ENCODE peak calls at places on chromosome 6, in four cellular contexts. K, J, T and O are unnamed samples.
A peak's percentile ranks its signal among the peaks of the same experiment; 100 is the strongest.

GRCh38 chr6:124881898-124882579 is 80.2 kb upstream of the RNF217 start:
- DNase-seq in K (no peak), J (no peak), T (no peak), O (no peak)

GRCh38 chr6:90432408-90432775 is 135.7 kb upstream of the BACH2 start:
- DNase-seq in K (no peak), J (no peak), T (no peak), O (no peak)

GRCh38 chr6:7647504-7647903 is 57.5 kb downstream of the SNRNP48 start:
- DNase-seq in K (peak; percentile 11), J (peak; percentile 19), T (no peak), O (no peak)

GRCh38 chr6:109348246-109348645 is 34.0 kb downstream of the CD164 start:
- DNase-seq in K (no peak), J (no peak), T (no peak), O (no peak)

GRCh38 chr6:68876792-68877493 is 241.9 kb downstream of the ADGRB3 start:
- DNase-seq in K (no peak), J (no peak), T (no peak), O (peak; percentile 3)

GRCh38 chr6:1240766-1241165 is 71.1 kb upstream of the FOXQ1 start:
- DNase-seq in K (no peak), J (no peak), T (no peak), O (no peak)

GRCh38 chr6:26199057-26199772 is 112.0 kb downstream of the HFE start:
- DNase-seq in K (peak; percentile 77), J (peak; percentile 99), T (peak; percentile 83), O (peak; percentile 97)

GRCh38 chr6:162344935-162345599 is 382.5 kb downstream of the PRKN start:
- DNase-seq in K (no peak), J (no peak), T (no peak), O (no peak)

GRCh38 chr6:16694789-16695188 is 66.5 kb downstream of the ATXN1 start:
- DNase-seq in K (no peak), J (no peak), T (no peak), O (no peak)

GRCh38 chr6:83250235-83250634 is 57.1 kb downstream of the RWDD2A start:
- DNase-seq in K (no peak), J (no peak), T (no peak), O (peak; percentile 5)

GRCh38 chr6:31132806-31133205 is 6.1 kb downstream of the PSORS1C2 start:
- DNase-seq in K (no peak), J (no peak), T (no peak), O (no peak)

GRCh38 chr6:17998003-17998402 is 10.6 kb upstream of the KIF13A start:
- DNase-seq in K (no peak), J (no peak), T (no peak), O (no peak)

GRCh38 chr6:34055223-34055933 is 90.5 kb downstream of the GRM4 start:
- DNase-seq in K (peak; percentile 92), J (no peak), T (peak; percentile 87), O (peak; percentile 60)

GRCh38 chr6:56595490-56596122 is 47.1 kb downstream of the DST start:
- DNase-seq in K (peak; percentile 10), J (peak; percentile 31), T (peak; percentile 52), O (peak; percentile 43)

GRCh38 chr6:163169521-163169920 is 245.0 kb upstream of the QKI start:
- DNase-seq in K (no peak), J (no peak), T (no peak), O (no peak)

GRCh38 chr6:126182650-126183311 is 157.1 kb upstream of the CENPW start:
- DNase-seq in K (no peak), J (peak; percentile 26), T (no peak), O (peak; percentile 83)

GRCh38 chr6:79189760-79190159 is 44.7 kb downstream of the HMGN3 start:
- DNase-seq in K (no peak), J (no peak), T (no peak), O (no peak)

GRCh38 chr6:13528232-13528631 is 40.8 kb upstream of the GFOD1 start:
- DNase-seq in K (no peak), J (no peak), T (no peak), O (no peak)

GRCh38 chr6:42898891-42899361 is 16.9 kb upstream of the PTCRA start:
- DNase-seq in K (peak; percentile 36), J (no peak), T (peak; percentile 88), O (peak; percentile 74)

GRCh38 chr6:108464506-108465084 is 96.1 kb upstream of the FOXO3 start:
- DNase-seq in K (no peak), J (no peak), T (no peak), O (peak; percentile 73)

GRCh38 chr6:88491266-88491665 is 325.1 kb upstream of the CNR1 start:
- DNase-seq in K (no peak), J (no peak), T (no peak), O (no peak)

GRCh38 chr6:154509421-154510143 is 903 bp downstream of the CNKSR3 start:
- DNase-seq in K (peak; percentile 71), J (no peak), T (peak; percentile 85), O (peak; percentile 44)

DNA sequence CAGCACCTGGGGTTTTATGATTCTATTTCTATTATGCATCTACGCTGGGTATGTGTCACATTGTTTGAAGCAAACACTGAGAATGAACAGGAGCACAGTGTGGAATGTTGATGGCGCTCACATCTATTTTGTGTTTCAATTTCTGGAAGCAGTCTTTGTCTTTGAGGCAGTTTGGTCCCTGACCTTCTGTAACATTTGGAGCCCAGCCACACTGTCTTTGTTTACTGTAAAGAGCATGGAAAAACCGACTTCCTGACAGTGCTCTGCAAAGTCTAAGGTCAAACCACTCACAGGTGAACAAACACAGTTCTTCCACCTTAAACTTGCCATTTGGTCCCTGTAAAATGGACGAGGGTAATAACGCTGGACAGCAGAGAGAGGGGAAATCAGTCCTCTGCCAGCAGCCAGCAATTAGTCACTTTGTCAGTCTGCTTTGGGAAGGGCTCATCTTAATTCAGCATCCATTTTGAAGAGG is 155.5 kb downstream of the PRL start:
- DNase-seq in K (no peak), J (no peak), T (no peak), O (peak; percentile 74)
- TF ChIP-seq POLR2AphosphoS5 in K (no peak), J (no peak), T (no peak), O (no peak)

GRCh38 chr6:136788069-136788902 is 4.0 kb downstream of the MAP3K5 start:
- DNase-seq in K (no peak), J (no peak), T (no peak), O (no peak)
- TF ChIP-seq TCF12 in K (peak; percentile 52), J (no peak), T (no peak), O (no peak)

GRCh38 chr6:159777240-159777904 is 12.0 kb downstream of the TCP1 start:
- DNase-seq in K (no peak), J (no peak), T (no peak), O (no peak)
- TF ChIP-seq POLR2AphosphoS5 in K (no peak), J (peak; percentile 54), T (no peak), O (no peak)

GRCh38 chr6:134028438-134028837 is 24.0 kb downstream of the SLC2A12 start:
- DNase-seq in K (no peak), J (no peak), T (no peak), O (no peak)

GRCh38 chr6:134026597-134026996 is 25.8 kb downstream of the SLC2A12 start:
- DNase-seq in K (no peak), J (no peak), T (no peak), O (no peak)

GRCh38 chr6:134031696-134032255 is 20.6 kb downstream of the SLC2A12 start:
- DNase-seq in K (no peak), J (no peak), T (no peak), O (no peak)

GRCh38 chr6:134034478-134034877 is 17.9 kb downstream of the SLC2A12 start:
- DNase-seq in K (no peak), J (no peak), T (no peak), O (no peak)

GRCh38 chr6:134029495-134030455 is 22.6 kb downstream of the SLC2A12 start:
- DNase-seq in K (peak; percentile 13), J (no peak), T (no peak), O (no peak)
- TF ChIP-seq TCF12 in K (peak; percentile 84), J (no peak), T (no peak), O (no peak)

GRCh38 chr6:114280239-114280982 is 62.4 kb downstream of the HS3ST5 start:
- DNase-seq in K (no peak), J (no peak), T (no peak), O (no peak)

GRCh38 chr6:114282268-114282667 is 60.6 kb downstream of the HS3ST5 start:
- DNase-seq in K (no peak), J (no peak), T (no peak), O (no peak)

GRCh38 chr6:114284281-114284680 is 58.5 kb downstream of the HS3ST5 start:
- DNase-seq in K (no peak), J (no peak), T (no peak), O (no peak)

GRCh38 chr6:114277220-114277619 is 65.6 kb downstream of the HS3ST5 start:
- DNase-seq in K (no peak), J (no peak), T (no peak), O (no peak)

GRCh38 chr6:114281496-114281895 is 61.3 kb downstream of the HS3ST5 start:
- DNase-seq in K (no peak), J (no peak), T (no peak), O (no peak)
- TF ChIP-seq POLR2AphosphoS5 in K (no peak), J (no peak), T (no peak), O (no peak)

DNA sequence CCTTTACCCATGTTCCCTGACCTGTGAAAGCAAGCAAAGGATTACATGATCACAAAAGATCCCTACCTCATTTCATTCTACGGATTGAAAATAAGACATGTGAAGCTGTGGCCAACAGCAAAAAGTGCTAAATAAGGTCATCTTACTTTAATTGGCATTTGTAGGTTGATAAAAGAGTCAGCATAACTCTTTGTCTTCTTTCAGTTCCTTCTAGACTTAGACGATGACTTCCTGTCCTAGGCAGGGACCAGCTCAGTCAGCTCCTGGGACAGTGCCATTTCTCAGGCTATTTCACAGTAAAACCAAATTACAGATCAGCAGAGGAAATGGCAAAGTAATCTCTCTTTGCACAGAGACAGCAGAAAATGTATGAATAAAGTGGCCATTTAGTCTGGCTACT is 480.7 kb downstream of the RFPL4B start:
- DNase-seq in K (no peak), J (peak; percentile 62), T (no peak), O (no peak)
- TF ChIP-seq TCF12 in K (no peak), J (no peak), T (no peak), O (no peak)

GRCh38 chr6:39887692-39888450 is 46.4 kb downstream of the MOCS1 start:
- DNase-seq in K (no peak), J (no peak), T (no peak), O (peak; percentile 85)
- TF ChIP-seq POLR2AphosphoS5 in K (no peak), J (no peak), T (no peak), O (no peak)

GRCh38 chr6:100296810-100297544 is 167.7 kb downstream of the SIM1 start:
- DNase-seq in K (no peak), J (no peak), T (no peak), O (peak; percentile 50)

GRCh38 chr6:100301731-100302130 is 163.0 kb downstream of the SIM1 start:
- DNase-seq in K (no peak), J (no peak), T (no peak), O (no peak)

GRCh38 chr6:100304575-100304974 is 160.1 kb downstream of the SIM1 start:
- DNase-seq in K (no peak), J (no peak), T (no peak), O (no peak)

GRCh38 chr6:100305237-100305869 is 159.4 kb downstream of the SIM1 start:
- DNase-seq in K (no peak), J (no peak), T (no peak), O (no peak)

GRCh38 chr6:100300221-100300736 is 164.4 kb downstream of the SIM1 start:
- DNase-seq in K (no peak), J (no peak), T (no peak), O (peak; percentile 71)
- TF ChIP-seq TCF12 in K (peak; percentile 67), J (no peak), T (no peak), O (no peak)